ENCODE peak calls at places on chromosomes 4 and X, in eight cellular contexts. J is fibroblast of lung, R is sigmoid colon, K is spleen, T is cardiac muscle cell, Y is dorsolateral prefrontal cortex, W is lower lobe of right lung, H is PC-3. B is an unnamed sample.

GRCh38 chr4:83150563-83151330 is 36.2 kb upstream of the PLAC8 start:
- DNase-seq in J (peak), R (no peak), K (no peak), T (no peak), Y (no peak), W (no peak), H (peak), B (no peak)

GRCh38 chr4:100981447-100982204 is 365.7 kb downstream of the PPP3CA start:
- DNase-seq in J (peak), R (no peak), K (peak), T (no peak), Y (no peak), W (peak), H (no peak), B (peak)

GRCh38 chr4:110610620-110610939 is 12.3 kb downstream of the PITX2 start:
- DNase-seq in J (no peak), R (no peak), K (no peak), T (no peak), Y (no peak), W (no peak), H (no peak), B (no peak)

GRCh38 chrX:48713847-48714246 is 17.3 kb downstream of the SUV39H1 start:
- DNase-seq in J (no peak), R (no peak), K (no peak), T (no peak), Y (no peak), W (no peak), H (no peak), B (no peak)

GRCh38 chr4:8729408-8730149 is 137.0 kb downstream of the CPZ start:
- DNase-seq in J (no peak), R (peak), K (peak), T (no peak), Y (peak), W (peak), H (no peak), B (no peak)

GRCh38 chrX:41335590-41336331 is 1.8 kb downstream of the DDX3X start:
- DNase-seq in J (peak), R (no peak), K (no peak), T (no peak), Y (no peak), W (no peak), H (peak), B (no peak)

GRCh38 chr4:132437117-132437516 is 712.0 kb upstream of the PCDH10 start:
- DNase-seq in J (no peak), R (no peak), K (no peak), T (no peak), Y (no peak), W (no peak), H (no peak), B (no peak)

GRCh38 chrX:132676561-132677186 is 187.8 kb upstream of the MBNL3 start:
- DNase-seq in J (no peak), R (no peak), K (no peak), T (peak), Y (no peak), W (no peak), H (peak), B (no peak)

DNA sequence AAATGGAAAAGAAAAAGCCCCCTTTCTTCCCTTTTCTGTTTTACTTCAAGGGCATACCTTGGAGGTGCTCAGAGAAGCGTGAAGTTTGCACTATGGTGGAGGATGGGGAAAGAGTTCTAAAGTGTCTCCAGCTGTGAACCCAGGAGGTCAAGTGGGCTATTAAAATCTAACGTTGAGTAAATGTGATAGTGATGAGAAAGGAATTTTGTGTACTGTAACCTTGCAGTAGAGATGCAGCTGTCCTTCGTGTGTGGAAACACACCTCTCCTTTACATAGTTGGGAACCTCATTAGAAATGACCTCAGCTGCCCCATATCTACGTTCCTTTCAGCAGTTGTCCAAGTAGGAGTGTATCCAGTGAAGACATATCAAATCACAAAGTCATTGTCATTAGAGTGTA is 26.5 kb downstream of the ADH5 start:
- DNase-seq in J (peak), R (no peak), K (no peak), T (peak), Y (no peak), W (no peak), H (no peak), B (no peak)
- TF ChIP-seq CTCF in J (no peak), R (no peak), K (no peak), T (no peak), Y (no peak), W (no peak), H (no peak), B (no peak)

GRCh38 chr4:93828830-93829530 is 427 bp downstream of the ATOH1 start:
- DNase-seq in J (peak), R (no peak), K (no peak), T (peak), Y (no peak), W (peak), H (no peak), B (no peak)
- H3K4me3 ChIP-seq in J (peak), R (peak), K (peak), T (peak), Y (peak), W (peak), H (peak), B (no peak)

GRCh38 chr4:56252561-56253152 is 134.6 kb downstream of the AASDH start:
- DNase-seq in J (no peak), R (no peak), K (no peak), T (no peak), Y (no peak), W (no peak), H (no peak), B (no peak)

GRCh38 chr4:56259595-56259994 is 127.7 kb downstream of the AASDH start:
- DNase-seq in J (no peak), R (no peak), K (no peak), T (no peak), Y (no peak), W (no peak), H (no peak), B (no peak)

GRCh38 chr4:56260320-56260719 is 127.0 kb downstream of the AASDH start:
- DNase-seq in J (no peak), R (no peak), K (no peak), T (no peak), Y (no peak), W (no peak), H (no peak), B (no peak)

GRCh38 chr4:56253631-56254241 is 133.6 kb downstream of the AASDH start:
- DNase-seq in J (no peak), R (no peak), K (no peak), T (no peak), Y (no peak), W (no peak), H (no peak), B (no peak)

GRCh38 chr4:56255820-56256219 is 131.5 kb downstream of the AASDH start:
- DNase-seq in J (no peak), R (no peak), K (no peak), T (no peak), Y (no peak), W (no peak), H (no peak), B (no peak)
- TF ChIP-seq CTCF in J (no peak), R (no peak), K (no peak), T (no peak), Y (no peak), W (no peak), H (no peak), B (no peak)

DNA sequence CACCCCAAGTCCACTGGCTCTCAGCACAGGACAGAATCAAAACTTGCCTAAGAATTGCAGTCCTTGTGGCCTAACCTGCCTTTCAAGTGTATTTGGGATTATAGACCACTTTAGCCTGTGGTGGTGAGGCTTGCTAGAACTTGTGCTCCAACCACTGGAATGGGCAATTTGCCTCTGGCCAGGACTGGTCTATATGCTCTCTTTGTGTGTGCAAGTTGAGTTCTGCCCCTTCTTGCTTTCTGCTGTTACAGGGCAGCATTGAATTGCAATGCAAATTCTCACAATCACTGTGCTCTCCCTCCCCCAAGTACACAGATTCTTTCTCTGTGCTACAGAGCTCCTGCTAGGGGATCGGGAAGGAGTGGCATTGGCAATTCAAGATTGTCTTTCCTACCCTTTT is 233.6 kb upstream of the DIPK2B start:
- DNase-seq in J (no peak), R (no peak), K (no peak), T (no peak), Y (no peak), W (no peak), H (no peak), B (no peak)
- H3K4me3 ChIP-seq in J (no peak), R (no peak), K (no peak), T (no peak), Y (no peak), W (no peak), H (no peak), B (no peak)

GRCh38 chr4:153641532-153641931 is 42.5 kb upstream of the TLR2 start:
- DNase-seq in J (no peak), R (no peak), K (no peak), T (no peak), Y (no peak), W (no peak), H (peak), B (no peak)

GRCh38 chr4:153645183-153645582 is 38.9 kb upstream of the TLR2 start:
- DNase-seq in J (no peak), R (no peak), K (no peak), T (no peak), Y (no peak), W (no peak), H (no peak), B (no peak)

GRCh38 chr4:153640476-153640802 is 43.6 kb upstream of the TLR2 start:
- DNase-seq in J (no peak), R (no peak), K (no peak), T (no peak), Y (no peak), W (no peak), H (no peak), B (no peak)

GRCh38 chr4:153639556-153640475 is 44.3 kb upstream of the TLR2 start:
- DNase-seq in J (no peak), R (no peak), K (no peak), T (no peak), Y (no peak), W (no peak), H (no peak), B (no peak)

DNA sequence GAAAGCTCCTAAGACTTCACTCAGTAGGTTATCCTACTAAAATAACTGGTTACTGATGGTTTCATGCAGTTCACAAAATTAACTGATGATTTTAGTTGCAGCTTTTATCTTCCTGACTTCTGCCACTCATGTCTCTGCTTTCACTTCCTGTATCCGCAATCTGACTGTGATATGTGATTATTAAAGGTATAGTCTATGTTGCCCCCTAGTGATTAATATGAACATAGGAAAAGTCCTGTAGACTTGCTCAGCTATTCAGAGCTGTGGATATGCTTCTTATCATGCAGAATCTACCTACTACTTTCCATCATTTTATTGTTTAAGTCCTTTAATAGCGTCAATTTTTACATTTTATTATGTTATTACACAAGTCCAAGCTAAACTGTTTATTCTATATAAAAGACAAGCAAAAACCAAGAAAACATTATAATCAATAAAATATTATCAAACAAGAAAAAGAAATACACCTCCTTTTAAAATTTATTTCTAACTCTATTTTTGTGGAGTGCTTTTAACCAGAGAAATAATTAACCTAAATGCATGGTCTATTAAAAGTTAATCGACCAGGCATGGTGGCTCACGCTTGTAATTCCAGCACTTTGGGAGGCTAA is 40.6 kb upstream of the TLR2 start:
- DNase-seq in J (peak), R (no peak), K (no peak), T (peak), Y (no peak), W (no peak), H (peak), B (no peak)
- TF ChIP-seq CTCF in J (peak), R (peak), K (peak), T (peak), Y (peak), W (peak), H (peak), B (peak)

GRCh38 chr4:85854543-85854942 is 379.6 kb downstream of the ARHGAP24 start:
- DNase-seq in J (no peak), R (no peak), K (no peak), T (no peak), Y (no peak), W (no peak), H (no peak), B (no peak)
- H3K4me3 ChIP-seq in J (no peak), R (no peak), K (no peak), T (no peak), Y (no peak), W (no peak), H (no peak), B (no peak)